ENCODE peak calls at places on chromosomes 6 and 20, in six cellular contexts. T is A549, K is mammary epithelial cell, C is heart left ventricle, A is OCI-LY7, O is tibial artery. H is an unnamed sample.

GRCh38 chr6:165660881-165661415 is 2.1 kb downstream of the PDE10A start:
- DNase-seq in T (no peak), O (no peak), K (no peak), A (no peak), C (peak; percentile 69), H (no peak)

GRCh38 chr6:54248994-54249393 is 59.2 kb upstream of the TINAG start:
- DNase-seq in K (no peak), C (no peak), T (no peak), O (no peak), A (no peak), H (no peak)

GRCh38 chr20:25285856-25286798 is 38.2 kb downstream of the PYGB start:
- DNase-seq in T (no peak), A (no peak), K (no peak), O (peak; percentile 8), C (peak; percentile 17), H (peak; percentile 5)

GRCh38 chr20:13526551-13526950 is 112.2 kb downstream of the TASP1 start:
- DNase-seq in T (no peak), A (no peak), C (no peak), O (no peak), K (peak; percentile 57), H (no peak)

GRCh38 chr20:11302436-11302835 is 615.3 kb upstream of the BTBD3 start:
- DNase-seq in T (no peak), C (no peak), O (no peak), A (no peak), K (peak; percentile 72), H (no peak)

GRCh38 chr20:64153861-64154589 is 10.2 kb upstream of the MYT1 start:
- DNase-seq in O (no peak), T (no peak), C (no peak), K (no peak), A (no peak), H (no peak)

GRCh38 chr6:162833776-162834175 is 106.0 kb downstream of the PACRG start:
- DNase-seq in O (no peak), K (no peak), T (no peak), A (no peak), C (no peak), H (no peak)

GRCh38 chr20:62026564-62026856 is 39.2 kb downstream of the TAF4 start:
- DNase-seq in T (no peak), A (no peak), K (no peak), C (no peak), O (no peak), H (no peak)

GRCh38 chr6:8436956-8437355 is 1.6 kb upstream of the SLC35B3 start:
- DNase-seq in K (no peak), T (no peak), A (peak; percentile 8), C (no peak), O (no peak), H (no peak)

GRCh38 chr20:14632906-14633305 is 295.5 kb upstream of the FLRT3 start:
- DNase-seq in O (no peak), T (no peak), K (no peak), A (no peak), C (peak; percentile 28), H (no peak)

GRCh38 chr6:31525932-31526591 is 2.7 kb upstream of the MCCD1 start:
- DNase-seq in A (no peak), K (no peak), T (no peak), O (no peak), C (no peak), H (no peak)

GRCh38 chr20:49228676-49229075 is 9.5 kb downstream of the DDX27 start:
- DNase-seq in T (no peak), C (no peak), O (no peak), A (no peak), K (no peak), H (no peak)

GRCh38 chr6:135423649-135424128 is 73.9 kb downstream of the AHI1 start:
- DNase-seq in A (peak; percentile 77), K (peak; percentile 14), T (peak; percentile 8), C (no peak), O (no peak), H (no peak)

GRCh38 chr20:46954490-46955038 is 59.9 kb downstream of the EYA2 start:
- DNase-seq in C (no peak), A (no peak), K (peak; percentile 92), O (no peak), T (peak; percentile 86), H (no peak)

DNA sequence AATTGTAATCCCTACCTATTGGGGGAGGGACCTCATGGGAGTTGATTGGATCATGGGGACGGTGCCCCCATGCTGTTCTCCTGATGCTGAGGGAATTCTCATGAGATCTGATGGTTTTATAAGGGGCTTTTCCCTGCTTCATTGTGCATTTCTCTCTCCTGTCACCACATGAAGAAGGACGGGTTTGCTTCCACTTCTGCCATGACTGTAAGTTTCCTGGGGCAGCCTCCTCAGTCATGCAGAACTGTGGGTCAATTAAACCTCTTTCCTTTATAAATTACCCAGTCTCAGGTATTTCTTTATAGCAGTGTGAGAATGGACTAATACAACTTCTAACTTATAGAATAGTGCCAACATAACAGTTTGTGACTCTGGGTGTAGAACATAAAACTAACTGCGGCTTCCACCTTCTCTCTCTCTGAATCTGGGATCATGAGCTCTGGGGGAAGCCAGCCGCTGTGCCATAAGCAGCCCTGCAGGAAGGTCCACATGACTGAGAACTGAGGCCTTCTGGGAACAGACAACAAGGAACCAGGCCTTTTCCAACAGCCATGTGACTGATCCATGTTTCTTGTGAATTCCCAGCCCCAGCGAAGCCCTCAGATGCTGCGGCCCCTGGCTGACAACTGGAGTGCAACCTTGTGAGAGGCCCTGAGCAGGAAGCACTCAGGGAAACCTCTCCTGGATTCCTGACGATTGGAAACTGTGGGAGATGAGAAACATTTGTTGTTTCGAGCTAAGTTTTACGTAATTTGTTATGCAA is 3.4 kb upstream of the HLA-A start:
- DNase-seq in A (no peak), C (no peak), O (no peak), T (no peak), K (no peak), H (no peak)
- TF ChIP-seq CTCF in A (no peak), C (no peak), O (no peak), T (no peak), K (no peak), H (no peak)

GRCh38 chr20:17611290-17611539 is 41.3 kb downstream of the DSTN start:
- DNase-seq in O (peak; percentile 19), C (no peak), T (no peak), K (peak; percentile 70), A (no peak), H (no peak)
- H3K4me1 ChIP-seq in O (peaks cover 90% of the 10 kb centered on the region), C (peaks cover 65% of the 10 kb centered on the region), T (peaks cover 18% of the 10 kb centered on the region), K (peaks cover 29% of the 10 kb centered on the region), A (no peaks in the 10 kb centered on the region), H (peaks cover 65% of the 10 kb centered on the region)

DNA sequence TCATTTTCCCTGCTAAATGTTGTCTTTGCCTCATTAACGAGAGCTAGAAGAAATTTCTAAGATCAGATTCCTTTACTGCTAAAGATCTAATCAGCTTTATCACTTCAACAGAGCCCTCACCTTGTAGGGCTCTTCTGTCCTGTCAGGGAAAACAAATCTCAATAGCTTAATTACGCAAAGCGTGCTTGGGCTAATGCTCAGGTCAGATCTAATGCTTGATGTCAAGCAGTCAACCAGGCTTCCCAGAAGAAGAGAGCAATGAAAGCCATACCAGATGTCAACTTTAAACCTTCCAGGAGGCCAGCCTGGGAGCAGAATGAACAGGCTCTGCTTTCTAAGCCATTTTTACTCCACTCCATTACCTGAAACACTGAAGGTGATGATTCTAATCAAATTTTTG is 273.9 kb downstream of the PTPRK start:
- DNase-seq in T (no peak), O (no peak), A (no peak), K (no peak), C (no peak), H (no peak)
- H3K27ac ChIP-seq in T (no peak overlapping the region), O (no peak overlapping the region), A (no peak overlapping the region), K (no peak overlapping the region), C (no peak overlapping the region), H (no peak overlapping the region)

GRCh38 chr6:142822882-142823578 is 121.9 kb downstream of the HIVEP2 start:
- DNase-seq in A (no peak), T (peak; percentile 12), O (no peak), C (no peak), K (peak; percentile 61), H (no peak)
- TF ChIP-seq CTCF in A (peak; percentile 67), T (peak; percentile 19), O (no peak), C (peak; percentile 22), K (peak; percentile 27), H (no peak)

H was measured in body of pancreas.